ENCODE peak calls at places on chromosomes 1 and 21, in six cellular contexts. One of them, this sample, is unnamed.

GRCh38 chr1:43563779-43564616 is 33.3 kb downstream of the PTPRF start:
- DNase-seq in endothelial cell: no peak
- DNase-seq in thoracic aorta: no peak
- DNase-seq in GM03348: no peak
- DNase-seq in left ventricle myocardium inferior: no peak
- DNase-seq in activated naive CD4-positive, alpha-beta T cell treated with anti-CD3 and anti-CD28 coated beads, Interleukin-2, amount 50 U/mL, for 16 hours: no peak
- DNase-seq in this sample: no peak

GRCh38 chr1:167077128-167077867 is 12.9 kb downstream of the GPA33 start:
- DNase-seq in endothelial cell: no peak
- DNase-seq in thoracic aorta: no peak
- DNase-seq in GM03348: no peak
- DNase-seq in left ventricle myocardium inferior: no peak
- DNase-seq in activated naive CD4-positive, alpha-beta T cell treated with anti-CD3 and anti-CD28 coated beads, Interleukin-2, amount 50 U/mL, for 16 hours: no peak
- DNase-seq in this sample: no peak

GRCh38 chr1:247948558-247948957 is at the start of gene OR2L8:
- DNase-seq in endothelial cell: no peak
- DNase-seq in thoracic aorta: no peak
- DNase-seq in GM03348: no peak
- DNase-seq in left ventricle myocardium inferior: no peak
- DNase-seq in activated naive CD4-positive, alpha-beta T cell treated with anti-CD3 and anti-CD28 coated beads, Interleukin-2, amount 50 U/mL, for 16 hours: no peak
- DNase-seq in this sample: no peak

GRCh38 chr1:235295902-235296350 is 32.1 kb downstream of the ARID4B start:
- DNase-seq in endothelial cell: no peak
- DNase-seq in thoracic aorta: no peak
- DNase-seq in GM03348: no peak
- DNase-seq in left ventricle myocardium inferior: no peak
- DNase-seq in activated naive CD4-positive, alpha-beta T cell treated with anti-CD3 and anti-CD28 coated beads, Interleukin-2, amount 50 U/mL, for 16 hours: no peak
- DNase-seq in this sample: peak; percentile 28

GRCh38 chr1:119779869-119780356 is 11.2 kb upstream of the HMGCS2 start:
- DNase-seq in endothelial cell: no peak
- DNase-seq in thoracic aorta: no peak
- DNase-seq in GM03348: peak; percentile 27
- DNase-seq in left ventricle myocardium inferior: no peak
- DNase-seq in activated naive CD4-positive, alpha-beta T cell treated with anti-CD3 and anti-CD28 coated beads, Interleukin-2, amount 50 U/mL, for 16 hours: no peak
- DNase-seq in this sample: peak; percentile 60

GRCh38 chr1:9009438-9010366 is 16.5 kb downstream of the SLC2A7 start:
- DNase-seq in endothelial cell: peak; percentile 64
- DNase-seq in thoracic aorta: no peak
- DNase-seq in GM03348: peak; percentile 80
- DNase-seq in left ventricle myocardium inferior: no peak
- DNase-seq in activated naive CD4-positive, alpha-beta T cell treated with anti-CD3 and anti-CD28 coated beads, Interleukin-2, amount 50 U/mL, for 16 hours: peak; percentile 32
- DNase-seq in this sample: no peak

GRCh38 chr1:174812656-174813055 is 187.1 kb upstream of the CACYBP start:
- DNase-seq in endothelial cell: no peak
- DNase-seq in thoracic aorta: no peak
- DNase-seq in GM03348: no peak
- DNase-seq in left ventricle myocardium inferior: no peak
- DNase-seq in activated naive CD4-positive, alpha-beta T cell treated with anti-CD3 and anti-CD28 coated beads, Interleukin-2, amount 50 U/mL, for 16 hours: no peak
- DNase-seq in this sample: no peak

GRCh38 chr1:62209931-62210595 is 15.4 kb downstream of the L1TD1 start:
- DNase-seq in endothelial cell: no peak
- DNase-seq in thoracic aorta: no peak
- DNase-seq in GM03348: no peak
- DNase-seq in left ventricle myocardium inferior: no peak
- DNase-seq in activated naive CD4-positive, alpha-beta T cell treated with anti-CD3 and anti-CD28 coated beads, Interleukin-2, amount 50 U/mL, for 16 hours: no peak
- DNase-seq in this sample: no peak

GRCh38 chr1:221939598-221939997 is 197.7 kb upstream of the DUSP10 start:
- DNase-seq in endothelial cell: no peak
- DNase-seq in thoracic aorta: no peak
- DNase-seq in GM03348: no peak
- DNase-seq in left ventricle myocardium inferior: no peak
- DNase-seq in activated naive CD4-positive, alpha-beta T cell treated with anti-CD3 and anti-CD28 coated beads, Interleukin-2, amount 50 U/mL, for 16 hours: no peak
- DNase-seq in this sample: no peak

GRCh38 chr1:18948913-18949688 is 7.4 kb downstream of the IFFO2 start:
- DNase-seq in endothelial cell: peak; percentile 33
- DNase-seq in thoracic aorta: no peak
- DNase-seq in GM03348: peak; percentile 84
- DNase-seq in left ventricle myocardium inferior: peak; percentile 53
- DNase-seq in activated naive CD4-positive, alpha-beta T cell treated with anti-CD3 and anti-CD28 coated beads, Interleukin-2, amount 50 U/mL, for 16 hours: no peak
- DNase-seq in this sample: peak; percentile 65

GRCh38 chr21:22795644-22796043 is 1797.4 kb downstream of the NCAM2 start:
- DNase-seq in endothelial cell: no peak
- DNase-seq in thoracic aorta: no peak
- DNase-seq in GM03348: no peak
- DNase-seq in left ventricle myocardium inferior: no peak
- DNase-seq in activated naive CD4-positive, alpha-beta T cell treated with anti-CD3 and anti-CD28 coated beads, Interleukin-2, amount 50 U/mL, for 16 hours: no peak
- DNase-seq in this sample: no peak

GRCh38 chr1:86833461-86834215 is 80.3 kb downstream of the SELENOF start:
- DNase-seq in endothelial cell: peak; percentile 65
- DNase-seq in thoracic aorta: peak; percentile 37
- DNase-seq in GM03348: peak; percentile 84
- DNase-seq in left ventricle myocardium inferior: peak; percentile 50
- DNase-seq in activated naive CD4-positive, alpha-beta T cell treated with anti-CD3 and anti-CD28 coated beads, Interleukin-2, amount 50 U/mL, for 16 hours: peak; percentile 51
- DNase-seq in this sample: peak; percentile 95

GRCh38 chr1:155729031-155729898 is 40.4 kb downstream of the DAP3 start:
- DNase-seq in endothelial cell: peak; percentile 57
- DNase-seq in thoracic aorta: peak; percentile 9
- DNase-seq in GM03348: peak; percentile 56
- DNase-seq in left ventricle myocardium inferior: no peak
- DNase-seq in activated naive CD4-positive, alpha-beta T cell treated with anti-CD3 and anti-CD28 coated beads, Interleukin-2, amount 50 U/mL, for 16 hours: peak; percentile 21
- DNase-seq in this sample: peak; percentile 76

GRCh38 chr1:175129997-175130648 is 62.5 kb downstream of the KIAA0040 start:
- DNase-seq in endothelial cell: peak; percentile 17
- DNase-seq in thoracic aorta: no peak
- DNase-seq in GM03348: no peak
- DNase-seq in left ventricle myocardium inferior: no peak
- DNase-seq in activated naive CD4-positive, alpha-beta T cell treated with anti-CD3 and anti-CD28 coated beads, Interleukin-2, amount 50 U/mL, for 16 hours: no peak
- DNase-seq in this sample: peak; percentile 26

GRCh38 chr1:155083865-155084721 is 5.5 kb downstream of the EFNA3 start:
- DNase-seq in endothelial cell: no peak
- DNase-seq in thoracic aorta: no peak
- DNase-seq in GM03348: no peak
- DNase-seq in left ventricle myocardium inferior: no peak
- DNase-seq in activated naive CD4-positive, alpha-beta T cell treated with anti-CD3 and anti-CD28 coated beads, Interleukin-2, amount 50 U/mL, for 16 hours: no peak
- DNase-seq in this sample: peak; percentile 48

GRCh38 chr1:200022239-200022804 is 5.2 kb upstream of the NR5A2 start:
- DNase-seq in endothelial cell: no peak
- DNase-seq in thoracic aorta: no peak
- DNase-seq in GM03348: no peak
- DNase-seq in left ventricle myocardium inferior: no peak
- DNase-seq in activated naive CD4-positive, alpha-beta T cell treated with anti-CD3 and anti-CD28 coated beads, Interleukin-2, amount 50 U/mL, for 16 hours: no peak
- DNase-seq in this sample: no peak

GRCh38 chr1:76294470-76295194 is 220.1 kb downstream of the ST6GALNAC3 start:
- DNase-seq in endothelial cell: no peak
- DNase-seq in thoracic aorta: no peak
- DNase-seq in GM03348: no peak
- DNase-seq in left ventricle myocardium inferior: no peak
- DNase-seq in activated naive CD4-positive, alpha-beta T cell treated with anti-CD3 and anti-CD28 coated beads, Interleukin-2, amount 50 U/mL, for 16 hours: no peak
- DNase-seq in this sample: no peak

GRCh38 chr1:158087320-158087927 is 93.3 kb upstream of the CD1D start:
- DNase-seq in endothelial cell: peak; percentile 81
- DNase-seq in thoracic aorta: no peak
- DNase-seq in GM03348: peak; percentile 87
- DNase-seq in left ventricle myocardium inferior: peak; percentile 35
- DNase-seq in activated naive CD4-positive, alpha-beta T cell treated with anti-CD3 and anti-CD28 coated beads, Interleukin-2, amount 50 U/mL, for 16 hours: no peak
- DNase-seq in this sample: peak; percentile 84

GRCh38 chr1:235329139-235329808 is 904 bp downstream of the GGPS1 start:
- DNase-seq in endothelial cell: peak; percentile 28
- DNase-seq in thoracic aorta: no peak
- DNase-seq in GM03348: peak; percentile 22
- DNase-seq in left ventricle myocardium inferior: no peak
- DNase-seq in activated naive CD4-positive, alpha-beta T cell treated with anti-CD3 and anti-CD28 coated beads, Interleukin-2, amount 50 U/mL, for 16 hours: peak; percentile 37
- DNase-seq in this sample: peak; percentile 77

GRCh38 chr1:150259217-150259616 is 1.6 kb downstream of the CA14 start:
- DNase-seq in endothelial cell: no peak
- DNase-seq in thoracic aorta: no peak
- DNase-seq in GM03348: no peak
- DNase-seq in left ventricle myocardium inferior: no peak
- DNase-seq in activated naive CD4-positive, alpha-beta T cell treated with anti-CD3 and anti-CD28 coated beads, Interleukin-2, amount 50 U/mL, for 16 hours: no peak
- DNase-seq in this sample: no peak

GRCh38 chr1:110210604-110211502 is 739 bp downstream of the KCNC4 start:
- DNase-seq in endothelial cell: peak; percentile 49
- DNase-seq in thoracic aorta: no peak
- DNase-seq in GM03348: peak; percentile 70
- DNase-seq in left ventricle myocardium inferior: peak; percentile 49
- DNase-seq in activated naive CD4-positive, alpha-beta T cell treated with anti-CD3 and anti-CD28 coated beads, Interleukin-2, amount 50 U/mL, for 16 hours: peak; percentile 59
- DNase-seq in this sample: peak; percentile 65

GRCh38 chr1:221165331-221166161 is 286.3 kb downstream of the HLX start:
- DNase-seq in endothelial cell: no peak
- DNase-seq in thoracic aorta: no peak
- DNase-seq in GM03348: no peak
- DNase-seq in left ventricle myocardium inferior: no peak
- DNase-seq in activated naive CD4-positive, alpha-beta T cell treated with anti-CD3 and anti-CD28 coated beads, Interleukin-2, amount 50 U/mL, for 16 hours: no peak
- DNase-seq in this sample: no peak

GRCh38 chr21:38678827-38679226 is 126.9 kb upstream of the ETS2 start:
- DNase-seq in endothelial cell: no peak
- DNase-seq in thoracic aorta: no peak
- DNase-seq in GM03348: no peak
- DNase-seq in left ventricle myocardium inferior: no peak
- DNase-seq in activated naive CD4-positive, alpha-beta T cell treated with anti-CD3 and anti-CD28 coated beads, Interleukin-2, amount 50 U/mL, for 16 hours: no peak
- DNase-seq in this sample: no peak

GRCh38 chr1:207194197-207194596 is 90.2 kb downstream of the C4BPA start:
- DNase-seq in endothelial cell: no peak
- DNase-seq in thoracic aorta: no peak
- DNase-seq in GM03348: no peak
- DNase-seq in left ventricle myocardium inferior: no peak
- DNase-seq in activated naive CD4-positive, alpha-beta T cell treated with anti-CD3 and anti-CD28 coated beads, Interleukin-2, amount 50 U/mL, for 16 hours: no peak
- DNase-seq in this sample: no peak

GRCh38 chr1:155086856-155087535 is 8.4 kb downstream of the EFNA3 start:
- DNase-seq in endothelial cell: no peak
- DNase-seq in thoracic aorta: no peak
- DNase-seq in GM03348: no peak
- DNase-seq in left ventricle myocardium inferior: no peak
- DNase-seq in activated naive CD4-positive, alpha-beta T cell treated with anti-CD3 and anti-CD28 coated beads, Interleukin-2, amount 50 U/mL, for 16 hours: no peak
- DNase-seq in this sample: no peak

GRCh38 chr1:201217146-201217545 is 26.5 kb downstream of the IGFN1 start:
- DNase-seq in endothelial cell: peak; percentile 2
- DNase-seq in thoracic aorta: no peak
- DNase-seq in GM03348: no peak
- DNase-seq in left ventricle myocardium inferior: no peak
- DNase-seq in activated naive CD4-positive, alpha-beta T cell treated with anti-CD3 and anti-CD28 coated beads, Interleukin-2, amount 50 U/mL, for 16 hours: no peak
- DNase-seq in this sample: no peak

GRCh38 chr1:17653728-17654351 is 101.3 kb upstream of the ACTL8 start:
- DNase-seq in endothelial cell: peak; percentile 79
- DNase-seq in thoracic aorta: no peak
- DNase-seq in GM03348: peak; percentile 87
- DNase-seq in left ventricle myocardium inferior: no peak
- DNase-seq in activated naive CD4-positive, alpha-beta T cell treated with anti-CD3 and anti-CD28 coated beads, Interleukin-2, amount 50 U/mL, for 16 hours: peak; percentile 19
- DNase-seq in this sample: peak; percentile 70

GRCh38 chr1:183808296-183809027 is 3.5 kb downstream of the RGL1 start:
- DNase-seq in endothelial cell: no peak
- DNase-seq in thoracic aorta: no peak
- DNase-seq in GM03348: peak; percentile 16
- DNase-seq in left ventricle myocardium inferior: no peak
- DNase-seq in activated naive CD4-positive, alpha-beta T cell treated with anti-CD3 and anti-CD28 coated beads, Interleukin-2, amount 50 U/mL, for 16 hours: no peak
- DNase-seq in this sample: peak; percentile 59

GRCh38 chr1:213519098-213519497 is 468.1 kb downstream of the RPS6KC1 start:
- DNase-seq in endothelial cell: no peak
- DNase-seq in thoracic aorta: no peak
- DNase-seq in GM03348: no peak
- DNase-seq in left ventricle myocardium inferior: no peak
- DNase-seq in activated naive CD4-positive, alpha-beta T cell treated with anti-CD3 and anti-CD28 coated beads, Interleukin-2, amount 50 U/mL, for 16 hours: no peak
- DNase-seq in this sample: no peak

GRCh38 chr1:94463765-94464330 is 45.7 kb downstream of the ABCD3 start:
- DNase-seq in endothelial cell: no peak
- DNase-seq in thoracic aorta: no peak
- DNase-seq in GM03348: peak; percentile 52
- DNase-seq in left ventricle myocardium inferior: no peak
- DNase-seq in activated naive CD4-positive, alpha-beta T cell treated with anti-CD3 and anti-CD28 coated beads, Interleukin-2, amount 50 U/mL, for 16 hours: no peak
- DNase-seq in this sample: peak; percentile 76

GRCh38 chr1:226762055-226762454 is 23.0 kb upstream of the ITPKB start:
- DNase-seq in endothelial cell: no peak
- DNase-seq in thoracic aorta: no peak
- DNase-seq in GM03348: no peak
- DNase-seq in left ventricle myocardium inferior: no peak
- DNase-seq in activated naive CD4-positive, alpha-beta T cell treated with anti-CD3 and anti-CD28 coated beads, Interleukin-2, amount 50 U/mL, for 16 hours: no peak
- DNase-seq in this sample: no peak

GRCh38 chr1:47433037-47433421 is 4.8 kb upstream of the FOXD2 start:
- DNase-seq in endothelial cell: no peak
- DNase-seq in thoracic aorta: no peak
- DNase-seq in GM03348: no peak
- DNase-seq in left ventricle myocardium inferior: no peak
- DNase-seq in activated naive CD4-positive, alpha-beta T cell treated with anti-CD3 and anti-CD28 coated beads, Interleukin-2, amount 50 U/mL, for 16 hours: no peak
- DNase-seq in this sample: no peak

GRCh38 chr1:36161656-36162531 is 5.9 kb downstream of the MAP7D1 start:
- DNase-seq in endothelial cell: no peak
- DNase-seq in thoracic aorta: no peak
- DNase-seq in GM03348: no peak
- DNase-seq in left ventricle myocardium inferior: no peak
- DNase-seq in activated naive CD4-positive, alpha-beta T cell treated with anti-CD3 and anti-CD28 coated beads, Interleukin-2, amount 50 U/mL, for 16 hours: peak; percentile 47
- DNase-seq in this sample: no peak

GRCh38 chr1:1255078-1255477 is 8.6 kb upstream of the C1QTNF12 start:
- DNase-seq in endothelial cell: no peak
- DNase-seq in thoracic aorta: no peak
- DNase-seq in GM03348: no peak
- DNase-seq in left ventricle myocardium inferior: no peak
- DNase-seq in activated naive CD4-positive, alpha-beta T cell treated with anti-CD3 and anti-CD28 coated beads, Interleukin-2, amount 50 U/mL, for 16 hours: no peak
- DNase-seq in this sample: no peak

GRCh38 chr1:230832466-230832865 is 35.9 kb downstream of the C1orf198 start:
- DNase-seq in endothelial cell: no peak
- DNase-seq in thoracic aorta: no peak
- DNase-seq in GM03348: peak; percentile 50
- DNase-seq in left ventricle myocardium inferior: no peak
- DNase-seq in activated naive CD4-positive, alpha-beta T cell treated with anti-CD3 and anti-CD28 coated beads, Interleukin-2, amount 50 U/mL, for 16 hours: no peak
- DNase-seq in this sample: peak; percentile 47

GRCh38 chr1:37001697-37002096 is 32.6 kb downstream of the GRIK3 start:
- DNase-seq in endothelial cell: no peak
- DNase-seq in thoracic aorta: no peak
- DNase-seq in GM03348: no peak
- DNase-seq in left ventricle myocardium inferior: no peak
- DNase-seq in activated naive CD4-positive, alpha-beta T cell treated with anti-CD3 and anti-CD28 coated beads, Interleukin-2, amount 50 U/mL, for 16 hours: no peak
- DNase-seq in this sample: no peak

GRCh38 chr21:31878831-31879230 is 6.0 kb downstream of the HUNK start:
- DNase-seq in endothelial cell: no peak
- DNase-seq in thoracic aorta: no peak
- DNase-seq in GM03348: no peak
- DNase-seq in left ventricle myocardium inferior: no peak
- DNase-seq in activated naive CD4-positive, alpha-beta T cell treated with anti-CD3 and anti-CD28 coated beads, Interleukin-2, amount 50 U/mL, for 16 hours: no peak
- DNase-seq in this sample: no peak

GRCh38 chr1:40820251-40820797 is 36.7 kb downstream of the KCNQ4 start:
- DNase-seq in endothelial cell: no peak
- DNase-seq in thoracic aorta: no peak
- DNase-seq in GM03348: no peak
- DNase-seq in left ventricle myocardium inferior: no peak
- DNase-seq in activated naive CD4-positive, alpha-beta T cell treated with anti-CD3 and anti-CD28 coated beads, Interleukin-2, amount 50 U/mL, for 16 hours: no peak
- DNase-seq in this sample: peak; percentile 19